ENCODE peak calls at places on chromosomes 12 and 14, in ten cellular contexts. One of them, this sample, is unnamed.

GRCh38 chr14:54976316-54976715 is 50.6 kb downstream of the WDHD1 start:
- DNase-seq in heart left ventricle: no peak
- DNase-seq in RWPE2: no peak
- DNase-seq in CD4-positive, alpha-beta memory T cell: no peak
- DNase-seq in tibial artery: no peak
- DNase-seq in upper lobe of right lung: no peak
- DNase-seq in cardiac muscle cell: no peak
- DNase-seq in mesendoderm: no peak
- DNase-seq in CD8-positive, alpha-beta memory T cell: no peak
- DNase-seq in fibroblast of lung: peak; percentile 71
- DNase-seq in this sample: no peak

GRCh38 chr12:120060196-120060595 is 56.4 kb downstream of the RAB35 start:
- DNase-seq in tibial artery: no peak
- DNase-seq in fibroblast of lung: no peak
- DNase-seq in mesendoderm: no peak
- DNase-seq in RWPE2: no peak
- DNase-seq in CD8-positive, alpha-beta memory T cell: no peak
- DNase-seq in cardiac muscle cell: no peak
- DNase-seq in upper lobe of right lung: no peak
- DNase-seq in heart left ventricle: no peak
- DNase-seq in CD4-positive, alpha-beta memory T cell: no peak
- DNase-seq in this sample: no peak

GRCh38 chr14:77024171-77024627 is 4.3 kb downstream of the IRF2BPL start:
- DNase-seq in heart left ventricle: peak; percentile 58
- DNase-seq in mesendoderm: peak; percentile 95
- DNase-seq in tibial artery: no peak
- DNase-seq in RWPE2: no peak
- DNase-seq in CD4-positive, alpha-beta memory T cell: peak; percentile 76
- DNase-seq in CD8-positive, alpha-beta memory T cell: peak; percentile 21
- DNase-seq in cardiac muscle cell: peak; percentile 85
- DNase-seq in upper lobe of right lung: no peak
- DNase-seq in fibroblast of lung: peak; percentile 80
- DNase-seq in this sample: peak; percentile 76

GRCh38 chr14:30108975-30109700 is 181.5 kb upstream of the PRKD1 start:
- DNase-seq in upper lobe of right lung: no peak
- DNase-seq in RWPE2: no peak
- DNase-seq in cardiac muscle cell: no peak
- DNase-seq in mesendoderm: no peak
- DNase-seq in CD4-positive, alpha-beta memory T cell: no peak
- DNase-seq in fibroblast of lung: peak; percentile 73
- DNase-seq in tibial artery: no peak
- DNase-seq in heart left ventricle: no peak
- DNase-seq in CD8-positive, alpha-beta memory T cell: no peak
- DNase-seq in this sample: no peak

GRCh38 chr14:88611878-88612277 is 49.0 kb downstream of the ZC3H14 start:
- DNase-seq in cardiac muscle cell: no peak
- DNase-seq in tibial artery: no peak
- DNase-seq in mesendoderm: no peak
- DNase-seq in CD4-positive, alpha-beta memory T cell: no peak
- DNase-seq in RWPE2: no peak
- DNase-seq in CD8-positive, alpha-beta memory T cell: no peak
- DNase-seq in upper lobe of right lung: no peak
- DNase-seq in heart left ventricle: no peak
- DNase-seq in fibroblast of lung: no peak
- DNase-seq in this sample: no peak

GRCh38 chr12:121791671-121792496 is 1.6 kb downstream of the RHOF start:
- DNase-seq in cardiac muscle cell: no peak
- DNase-seq in CD8-positive, alpha-beta memory T cell: peak; percentile 70
- DNase-seq in fibroblast of lung: no peak
- DNase-seq in heart left ventricle: peak; percentile 23
- DNase-seq in CD4-positive, alpha-beta memory T cell: no peak
- DNase-seq in mesendoderm: no peak
- DNase-seq in RWPE2: no peak
- DNase-seq in tibial artery: no peak
- DNase-seq in upper lobe of right lung: peak; percentile 69
- DNase-seq in this sample: no peak

GRCh38 chr12:51751657-51752056 is 96.9 kb downstream of the FIGNL2 start:
- DNase-seq in mesendoderm: no peak
- DNase-seq in fibroblast of lung: peak; percentile 35
- DNase-seq in CD8-positive, alpha-beta memory T cell: no peak
- DNase-seq in CD4-positive, alpha-beta memory T cell: no peak
- DNase-seq in upper lobe of right lung: no peak
- DNase-seq in RWPE2: no peak
- DNase-seq in heart left ventricle: no peak
- DNase-seq in cardiac muscle cell: no peak
- DNase-seq in tibial artery: peak; percentile 49
- DNase-seq in this sample: no peak

GRCh38 chr12:95805864-95806669 is 15.5 kb upstream of the NTN4 start:
- DNase-seq in tibial artery: peak; percentile 64
- DNase-seq in cardiac muscle cell: no peak
- DNase-seq in upper lobe of right lung: no peak
- DNase-seq in CD8-positive, alpha-beta memory T cell: peak; percentile 11
- DNase-seq in mesendoderm: peak; percentile 49
- DNase-seq in heart left ventricle: no peak
- DNase-seq in CD4-positive, alpha-beta memory T cell: peak; percentile 71
- DNase-seq in fibroblast of lung: peak; percentile 98
- DNase-seq in RWPE2: peak; percentile 87
- DNase-seq in this sample: peak; percentile 29

GRCh38 chr12:117501470-117501869 is 140.0 kb upstream of the NOS1 start:
- DNase-seq in RWPE2: no peak
- DNase-seq in CD8-positive, alpha-beta memory T cell: no peak
- DNase-seq in cardiac muscle cell: no peak
- DNase-seq in fibroblast of lung: no peak
- DNase-seq in upper lobe of right lung: peak; percentile 78
- DNase-seq in mesendoderm: no peak
- DNase-seq in CD4-positive, alpha-beta memory T cell: no peak
- DNase-seq in heart left ventricle: peak; percentile 78
- DNase-seq in tibial artery: no peak
- DNase-seq in this sample: peak; percentile 73

GRCh38 chr12:78060186-78060585 is 229.5 kb downstream of the NAV3 start:
- DNase-seq in upper lobe of right lung: no peak
- DNase-seq in CD4-positive, alpha-beta memory T cell: no peak
- DNase-seq in mesendoderm: no peak
- DNase-seq in CD8-positive, alpha-beta memory T cell: no peak
- DNase-seq in cardiac muscle cell: no peak
- DNase-seq in heart left ventricle: no peak
- DNase-seq in fibroblast of lung: peak; percentile 66
- DNase-seq in tibial artery: no peak
- DNase-seq in RWPE2: no peak
- DNase-seq in this sample: no peak

GRCh38 chr12:94326727-94327126 is 132.9 kb downstream of the CEP83 start:
- DNase-seq in upper lobe of right lung: no peak
- DNase-seq in cardiac muscle cell: no peak
- DNase-seq in CD4-positive, alpha-beta memory T cell: no peak
- DNase-seq in heart left ventricle: no peak
- DNase-seq in tibial artery: no peak
- DNase-seq in RWPE2: no peak
- DNase-seq in fibroblast of lung: peak; percentile 43
- DNase-seq in CD8-positive, alpha-beta memory T cell: no peak
- DNase-seq in mesendoderm: no peak
- DNase-seq in this sample: no peak

GRCh38 chr12:52837781-52838736 is 3.9 kb upstream of the KRT79 start:
- DNase-seq in tibial artery: no peak
- DNase-seq in mesendoderm: no peak
- DNase-seq in upper lobe of right lung: no peak
- DNase-seq in fibroblast of lung: no peak
- DNase-seq in cardiac muscle cell: no peak
- DNase-seq in CD4-positive, alpha-beta memory T cell: no peak
- DNase-seq in heart left ventricle: no peak
- DNase-seq in CD8-positive, alpha-beta memory T cell: no peak
- DNase-seq in RWPE2: no peak
- DNase-seq in this sample: no peak

GRCh38 chr14:99177046-99177655 is 94.8 kb downstream of the BCL11B start:
- DNase-seq in upper lobe of right lung: no peak
- DNase-seq in tibial artery: no peak
- DNase-seq in fibroblast of lung: no peak
- DNase-seq in cardiac muscle cell: no peak
- DNase-seq in CD4-positive, alpha-beta memory T cell: no peak
- DNase-seq in CD8-positive, alpha-beta memory T cell: no peak
- DNase-seq in mesendoderm: no peak
- DNase-seq in heart left ventricle: no peak
- DNase-seq in RWPE2: peak; percentile 51
- DNase-seq in this sample: no peak

GRCh38 chr14:26199599-26200370 is 398.0 kb downstream of the NOVA1 start:
- DNase-seq in cardiac muscle cell: no peak
- DNase-seq in mesendoderm: peak; percentile 4
- DNase-seq in fibroblast of lung: peak; percentile 49
- DNase-seq in CD8-positive, alpha-beta memory T cell: no peak
- DNase-seq in tibial artery: no peak
- DNase-seq in RWPE2: no peak
- DNase-seq in CD4-positive, alpha-beta memory T cell: no peak
- DNase-seq in heart left ventricle: no peak
- DNase-seq in upper lobe of right lung: no peak
- DNase-seq in this sample: no peak

GRCh38 chr14:64708148-64709004 is 4.2 kb downstream of the PLEKHG3 start:
- DNase-seq in CD8-positive, alpha-beta memory T cell: peak; percentile 31
- DNase-seq in heart left ventricle: peak; percentile 54
- DNase-seq in mesendoderm: peak; percentile 98
- DNase-seq in RWPE2: peak; percentile 97
- DNase-seq in CD4-positive, alpha-beta memory T cell: peak; percentile 55
- DNase-seq in tibial artery: peak; percentile 59
- DNase-seq in upper lobe of right lung: no peak
- DNase-seq in cardiac muscle cell: peak; percentile 67
- DNase-seq in fibroblast of lung: no peak
- DNase-seq in this sample: no peak

GRCh38 chr14:99125616-99126431 is 146.2 kb downstream of the BCL11B start:
- DNase-seq in fibroblast of lung: no peak
- DNase-seq in mesendoderm: no peak
- DNase-seq in RWPE2: no peak
- DNase-seq in heart left ventricle: no peak
- DNase-seq in CD8-positive, alpha-beta memory T cell: no peak
- DNase-seq in tibial artery: no peak
- DNase-seq in cardiac muscle cell: no peak
- DNase-seq in upper lobe of right lung: no peak
- DNase-seq in CD4-positive, alpha-beta memory T cell: no peak
- DNase-seq in this sample: no peak

GRCh38 chr14:20409226-20409625 is 4.1 kb downstream of the TEP1 start:
- DNase-seq in CD8-positive, alpha-beta memory T cell: no peak
- DNase-seq in RWPE2: no peak
- DNase-seq in mesendoderm: no peak
- DNase-seq in upper lobe of right lung: no peak
- DNase-seq in heart left ventricle: no peak
- DNase-seq in CD4-positive, alpha-beta memory T cell: no peak
- DNase-seq in fibroblast of lung: no peak
- DNase-seq in tibial artery: no peak
- DNase-seq in cardiac muscle cell: no peak
- DNase-seq in this sample: no peak
- H3K4me3 ChIP-seq in CD8-positive, alpha-beta memory T cell: no peak overlapping the region
- H3K4me3 ChIP-seq in RWPE2: no peak overlapping the region
- H3K4me3 ChIP-seq in mesendoderm: no peak overlapping the region
- H3K4me3 ChIP-seq in upper lobe of right lung: no peak overlapping the region
- H3K4me3 ChIP-seq in heart left ventricle: no peak overlapping the region
- H3K4me3 ChIP-seq in CD4-positive, alpha-beta memory T cell: no peak overlapping the region
- H3K4me3 ChIP-seq in fibroblast of lung: no peak overlapping the region
- H3K4me3 ChIP-seq in tibial artery: no peak overlapping the region
- H3K4me3 ChIP-seq in cardiac muscle cell: no peak overlapping the region
- H3K4me3 ChIP-seq in this sample: no peak overlapping the region

GRCh38 chr12:31897791-31898503 is 61.3 kb upstream of the RESF1 start:
- DNase-seq in CD4-positive, alpha-beta memory T cell: peak; percentile 11
- DNase-seq in mesendoderm: peak; percentile 76
- DNase-seq in upper lobe of right lung: peak; percentile 65
- DNase-seq in heart left ventricle: peak; percentile 53
- DNase-seq in tibial artery: peak; percentile 34
- DNase-seq in CD8-positive, alpha-beta memory T cell: peak; percentile 24
- DNase-seq in RWPE2: no peak
- DNase-seq in cardiac muscle cell: peak; percentile 44
- DNase-seq in fibroblast of lung: no peak
- DNase-seq in this sample: no peak
- H3K27ac ChIP-seq in CD4-positive, alpha-beta memory T cell: peak overlapping the region; percentile 26
- H3K27ac ChIP-seq in mesendoderm: no peak overlapping the region
- H3K27ac ChIP-seq in upper lobe of right lung: peak overlapping the region; percentile 70
- H3K27ac ChIP-seq in heart left ventricle: no peak overlapping the region
- H3K27ac ChIP-seq in tibial artery: no peak overlapping the region
- H3K27ac ChIP-seq in CD8-positive, alpha-beta memory T cell: no peak overlapping the region
- H3K27ac ChIP-seq in RWPE2: no peak overlapping the region
- H3K27ac ChIP-seq in cardiac muscle cell: no peak overlapping the region
- H3K27ac ChIP-seq in fibroblast of lung: no peak overlapping the region
- H3K27ac ChIP-seq in this sample: no peak overlapping the region

DNA sequence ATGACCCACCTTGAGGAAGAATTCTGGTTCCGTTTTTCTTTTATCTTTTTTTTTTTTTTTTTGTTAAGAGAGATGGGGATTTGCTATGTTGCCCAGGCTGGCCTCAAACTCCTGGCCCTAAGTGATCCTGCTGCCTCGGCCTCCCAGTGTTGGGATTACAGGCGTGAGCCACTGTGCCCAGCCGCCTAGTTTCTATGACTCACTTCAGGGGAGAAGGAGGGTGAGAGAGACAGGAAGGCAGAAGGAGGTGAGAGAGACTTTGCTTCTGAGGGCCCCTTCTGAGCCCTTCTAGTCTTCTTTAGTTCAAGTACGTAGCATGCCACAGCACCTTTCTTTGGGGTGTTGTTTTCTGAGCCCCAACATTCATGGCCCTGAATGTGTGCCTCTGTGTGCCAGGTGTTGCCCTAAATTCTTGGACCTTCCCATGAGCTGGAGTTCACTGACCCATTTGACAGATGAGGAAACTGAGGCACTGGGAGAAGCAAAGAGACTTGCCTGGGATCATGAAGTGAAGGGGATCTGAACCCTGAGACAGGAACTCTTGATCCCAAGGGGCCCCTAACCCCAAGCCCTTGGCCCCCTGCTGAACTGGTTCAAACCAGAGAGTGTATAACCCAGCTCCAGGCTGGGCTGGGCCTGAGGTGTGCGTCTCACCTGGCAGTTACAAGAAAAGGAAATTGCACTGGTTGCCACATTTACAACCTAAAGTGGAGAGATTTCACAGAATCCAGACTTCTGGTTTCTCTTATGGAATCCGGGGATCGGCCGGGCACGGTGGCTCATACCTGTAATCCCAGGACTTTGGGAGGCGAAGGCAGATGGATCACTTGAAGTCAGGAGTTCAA is 20.8 kb downstream of the SH2B3 start:
- DNase-seq in upper lobe of right lung: no peak
- DNase-seq in mesendoderm: no peak
- DNase-seq in RWPE2: no peak
- DNase-seq in CD4-positive, alpha-beta memory T cell: no peak
- DNase-seq in tibial artery: no peak
- DNase-seq in cardiac muscle cell: no peak
- DNase-seq in heart left ventricle: no peak
- DNase-seq in fibroblast of lung: peak; percentile 25
- DNase-seq in CD8-positive, alpha-beta memory T cell: no peak
- DNase-seq in this sample: peak; percentile 28
- H3K4me1 ChIP-seq in upper lobe of right lung: peaks cover 59% of the 10 kb centered on the region
- H3K4me1 ChIP-seq in mesendoderm: no peaks in the 10 kb centered on the region
- H3K4me1 ChIP-seq in RWPE2: peaks cover 23% of the 10 kb centered on the region
- H3K4me1 ChIP-seq in CD4-positive, alpha-beta memory T cell: peaks cover 76% of the 10 kb centered on the region
- H3K4me1 ChIP-seq in tibial artery: peaks cover 53% of the 10 kb centered on the region
- H3K4me1 ChIP-seq in cardiac muscle cell: peaks cover 9% of the 10 kb centered on the region
- H3K4me1 ChIP-seq in heart left ventricle: peaks cover 99% of the 10 kb centered on the region
- H3K4me1 ChIP-seq in fibroblast of lung: peaks cover 21% of the 10 kb centered on the region
- H3K4me1 ChIP-seq in CD8-positive, alpha-beta memory T cell: peaks cover 76% of the 10 kb centered on the region
- H3K4me1 ChIP-seq in this sample: peaks cover 17% of the 10 kb centered on the region

DNA sequence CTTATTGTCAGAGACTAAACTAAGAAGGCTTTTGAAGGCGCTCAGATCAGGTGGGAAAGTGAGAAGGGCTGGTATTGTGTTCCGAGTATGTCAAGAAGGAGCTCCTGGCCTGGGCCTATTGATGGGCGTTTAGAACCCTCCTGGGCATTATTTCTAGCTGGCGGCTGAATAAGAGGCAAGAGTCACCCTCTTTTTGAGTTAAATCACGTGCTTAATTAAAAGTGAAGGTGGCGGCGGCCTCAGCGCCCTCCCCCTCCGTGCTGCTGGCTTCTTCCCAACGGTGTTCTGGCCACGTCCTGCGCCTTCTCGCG is 21.0 kb upstream of the GNS start:
- DNase-seq in mesendoderm: no peak
- DNase-seq in CD4-positive, alpha-beta memory T cell: no peak
- DNase-seq in cardiac muscle cell: no peak
- DNase-seq in RWPE2: no peak
- DNase-seq in tibial artery: no peak
- DNase-seq in heart left ventricle: no peak
- DNase-seq in upper lobe of right lung: no peak
- DNase-seq in fibroblast of lung: no peak
- DNase-seq in CD8-positive, alpha-beta memory T cell: no peak
- DNase-seq in this sample: no peak
- H3K4me3 ChIP-seq in mesendoderm: no peak overlapping the region
- H3K4me3 ChIP-seq in CD4-positive, alpha-beta memory T cell: peak overlapping the region; percentile 25
- H3K4me3 ChIP-seq in cardiac muscle cell: peak overlapping the region; percentile 34
- H3K4me3 ChIP-seq in RWPE2: peak overlapping the region; percentile 44
- H3K4me3 ChIP-seq in tibial artery: peak overlapping the region; percentile 49
- H3K4me3 ChIP-seq in heart left ventricle: peak overlapping the region; percentile 62
- H3K4me3 ChIP-seq in upper lobe of right lung: peak overlapping the region; percentile 61
- H3K4me3 ChIP-seq in fibroblast of lung: no peak overlapping the region
- H3K4me3 ChIP-seq in CD8-positive, alpha-beta memory T cell: peak overlapping the region; percentile 14
- H3K4me3 ChIP-seq in this sample: peak overlapping the region; percentile 56